ENCODE peak calls at places on chromosomes 5 and 9, in nine cellular contexts. One of them, this sample, is unnamed.

GRCh38 chr9:72646061-72646460 is 124.7 kb downstream of the TMC1 start:
- DNase-seq in astrocyte of the spinal cord: no peak
- DNase-seq in cardiac fibroblast: peak
- DNase-seq in HCT116: no peak
- DNase-seq in breast epithelium: no peak
- DNase-seq in H1: no peak
- DNase-seq in suprapubic skin: no peak
- DNase-seq in fibroblast of villous mesenchyme: no peak
- DNase-seq in AG04450: no peak
- DNase-seq in this sample: no peak

GRCh38 chr9:127682351-127683136 is 24.2 kb upstream of the CFAP157 start:
- DNase-seq in astrocyte of the spinal cord: no peak
- DNase-seq in cardiac fibroblast: no peak
- DNase-seq in HCT116: no peak
- DNase-seq in breast epithelium: no peak
- DNase-seq in H1: no peak
- DNase-seq in suprapubic skin: no peak
- DNase-seq in fibroblast of villous mesenchyme: no peak
- DNase-seq in AG04450: no peak
- DNase-seq in this sample: no peak

GRCh38 chr5:179385892-179386291 is 40.6 kb upstream of the ADAMTS2 start:
- DNase-seq in astrocyte of the spinal cord: no peak
- DNase-seq in cardiac fibroblast: no peak
- DNase-seq in HCT116: no peak
- DNase-seq in breast epithelium: no peak
- DNase-seq in H1: no peak
- DNase-seq in suprapubic skin: peak
- DNase-seq in fibroblast of villous mesenchyme: no peak
- DNase-seq in AG04450: no peak
- DNase-seq in this sample: no peak

GRCh38 chr9:71756753-71757152 is 11.6 kb downstream of the CEMIP2 start:
- DNase-seq in astrocyte of the spinal cord: no peak
- DNase-seq in cardiac fibroblast: no peak
- DNase-seq in HCT116: no peak
- DNase-seq in breast epithelium: no peak
- DNase-seq in H1: no peak
- DNase-seq in suprapubic skin: no peak
- DNase-seq in fibroblast of villous mesenchyme: no peak
- DNase-seq in AG04450: no peak
- DNase-seq in this sample: no peak

GRCh38 chr9:128024761-128025308 is 42.3 kb downstream of the NAIF1 start:
- DNase-seq in astrocyte of the spinal cord: no peak
- DNase-seq in cardiac fibroblast: no peak
- DNase-seq in HCT116: no peak
- DNase-seq in breast epithelium: no peak
- DNase-seq in H1: no peak
- DNase-seq in suprapubic skin: no peak
- DNase-seq in fibroblast of villous mesenchyme: no peak
- DNase-seq in AG04450: no peak
- DNase-seq in this sample: peak

GRCh38 chr5:181039961-181040915 is at the start of gene BTNL9:
- DNase-seq in astrocyte of the spinal cord: no peak
- DNase-seq in cardiac fibroblast: no peak
- DNase-seq in HCT116: no peak
- DNase-seq in breast epithelium: no peak
- DNase-seq in H1: no peak
- DNase-seq in suprapubic skin: no peak
- DNase-seq in fibroblast of villous mesenchyme: no peak
- DNase-seq in AG04450: no peak
- DNase-seq in this sample: no peak

GRCh38 chr9:17627641-17628040 is 48.8 kb downstream of the SH3GL2 start:
- DNase-seq in astrocyte of the spinal cord: peak
- DNase-seq in cardiac fibroblast: no peak
- DNase-seq in HCT116: no peak
- DNase-seq in breast epithelium: no peak
- DNase-seq in H1: no peak
- DNase-seq in suprapubic skin: no peak
- DNase-seq in fibroblast of villous mesenchyme: no peak
- DNase-seq in AG04450: peak
- DNase-seq in this sample: no peak

GRCh38 chr5:141430332-141431113 is at the start of gene PCDHGA12:
- DNase-seq in astrocyte of the spinal cord: peak
- DNase-seq in cardiac fibroblast: peak
- DNase-seq in HCT116: no peak
- DNase-seq in breast epithelium: no peak
- DNase-seq in H1: no peak
- DNase-seq in suprapubic skin: no peak
- DNase-seq in fibroblast of villous mesenchyme: peak
- DNase-seq in AG04450: no peak
- DNase-seq in this sample: peak

GRCh38 chr9:104927216-104927911 is 591 bp downstream of the ABCA1 start:
- DNase-seq in astrocyte of the spinal cord: peak
- DNase-seq in cardiac fibroblast: peak
- DNase-seq in HCT116: no peak
- DNase-seq in breast epithelium: no peak
- DNase-seq in H1: peak
- DNase-seq in suprapubic skin: no peak
- DNase-seq in fibroblast of villous mesenchyme: peak
- DNase-seq in AG04450: no peak
- DNase-seq in this sample: peak

GRCh38 chr5:133421394-133421793 is 190.9 kb downstream of the FSTL4 start:
- DNase-seq in astrocyte of the spinal cord: no peak
- DNase-seq in cardiac fibroblast: peak
- DNase-seq in HCT116: no peak
- DNase-seq in breast epithelium: no peak
- DNase-seq in H1: peak
- DNase-seq in suprapubic skin: no peak
- DNase-seq in fibroblast of villous mesenchyme: peak
- DNase-seq in AG04450: no peak
- DNase-seq in this sample: peak

GRCh38 chr5:176743136-176743827 is 67.1 kb upstream of the UNC5A start:
- DNase-seq in astrocyte of the spinal cord: no peak
- DNase-seq in cardiac fibroblast: no peak
- DNase-seq in HCT116: no peak
- DNase-seq in breast epithelium: no peak
- DNase-seq in H1: peak
- DNase-seq in suprapubic skin: peak
- DNase-seq in fibroblast of villous mesenchyme: no peak
- DNase-seq in AG04450: no peak
- DNase-seq in this sample: no peak

GRCh38 chr9:121075251-121076036 is 689 bp downstream of the CNTRL start:
- DNase-seq in astrocyte of the spinal cord: no peak
- DNase-seq in cardiac fibroblast: peak
- DNase-seq in HCT116: no peak
- DNase-seq in breast epithelium: no peak
- DNase-seq in H1: no peak
- DNase-seq in suprapubic skin: no peak
- DNase-seq in fibroblast of villous mesenchyme: no peak
- DNase-seq in AG04450: no peak
- DNase-seq in this sample: peak

GRCh38 chr9:100033877-100034551 is 64.8 kb downstream of the ERP44 start:
- DNase-seq in astrocyte of the spinal cord: no peak
- DNase-seq in cardiac fibroblast: no peak
- DNase-seq in HCT116: no peak
- DNase-seq in breast epithelium: no peak
- DNase-seq in H1: no peak
- DNase-seq in suprapubic skin: no peak
- DNase-seq in fibroblast of villous mesenchyme: no peak
- DNase-seq in AG04450: no peak
- DNase-seq in this sample: no peak

GRCh38 chr5:134240421-134240962 is 14.6 kb upstream of the PPP2CA start:
- DNase-seq in astrocyte of the spinal cord: peak
- DNase-seq in cardiac fibroblast: peak
- DNase-seq in HCT116: no peak
- DNase-seq in breast epithelium: no peak
- DNase-seq in H1: no peak
- DNase-seq in suprapubic skin: no peak
- DNase-seq in fibroblast of villous mesenchyme: peak
- DNase-seq in AG04450: peak
- DNase-seq in this sample: no peak

GRCh38 chr9:87578625-87579024 is 81.0 kb downstream of the DAPK1 start:
- DNase-seq in astrocyte of the spinal cord: no peak
- DNase-seq in cardiac fibroblast: no peak
- DNase-seq in HCT116: no peak
- DNase-seq in breast epithelium: no peak
- DNase-seq in H1: no peak
- DNase-seq in suprapubic skin: no peak
- DNase-seq in fibroblast of villous mesenchyme: peak
- DNase-seq in AG04450: no peak
- DNase-seq in this sample: peak

GRCh38 chr5:176750144-176750543 is 60.2 kb upstream of the UNC5A start:
- DNase-seq in astrocyte of the spinal cord: no peak
- DNase-seq in cardiac fibroblast: no peak
- DNase-seq in HCT116: no peak
- DNase-seq in breast epithelium: no peak
- DNase-seq in H1: peak
- DNase-seq in suprapubic skin: no peak
- DNase-seq in fibroblast of villous mesenchyme: no peak
- DNase-seq in AG04450: no peak
- DNase-seq in this sample: no peak

GRCh38 chr9:131635285-131635684 is 90.0 kb downstream of the PRRT1B start:
- DNase-seq in astrocyte of the spinal cord: peak
- DNase-seq in cardiac fibroblast: peak
- DNase-seq in HCT116: peak
- DNase-seq in breast epithelium: peak
- DNase-seq in H1: no peak
- DNase-seq in suprapubic skin: peak
- DNase-seq in fibroblast of villous mesenchyme: peak
- DNase-seq in AG04450: peak
- DNase-seq in this sample: no peak

GRCh38 chr9:79686381-79687130 is 114.8 kb downstream of the TLE4 start:
- DNase-seq in astrocyte of the spinal cord: peak
- DNase-seq in cardiac fibroblast: peak
- DNase-seq in HCT116: no peak
- DNase-seq in breast epithelium: peak
- DNase-seq in H1: no peak
- DNase-seq in suprapubic skin: no peak
- DNase-seq in fibroblast of villous mesenchyme: peak
- DNase-seq in AG04450: peak
- DNase-seq in this sample: no peak

DNA sequence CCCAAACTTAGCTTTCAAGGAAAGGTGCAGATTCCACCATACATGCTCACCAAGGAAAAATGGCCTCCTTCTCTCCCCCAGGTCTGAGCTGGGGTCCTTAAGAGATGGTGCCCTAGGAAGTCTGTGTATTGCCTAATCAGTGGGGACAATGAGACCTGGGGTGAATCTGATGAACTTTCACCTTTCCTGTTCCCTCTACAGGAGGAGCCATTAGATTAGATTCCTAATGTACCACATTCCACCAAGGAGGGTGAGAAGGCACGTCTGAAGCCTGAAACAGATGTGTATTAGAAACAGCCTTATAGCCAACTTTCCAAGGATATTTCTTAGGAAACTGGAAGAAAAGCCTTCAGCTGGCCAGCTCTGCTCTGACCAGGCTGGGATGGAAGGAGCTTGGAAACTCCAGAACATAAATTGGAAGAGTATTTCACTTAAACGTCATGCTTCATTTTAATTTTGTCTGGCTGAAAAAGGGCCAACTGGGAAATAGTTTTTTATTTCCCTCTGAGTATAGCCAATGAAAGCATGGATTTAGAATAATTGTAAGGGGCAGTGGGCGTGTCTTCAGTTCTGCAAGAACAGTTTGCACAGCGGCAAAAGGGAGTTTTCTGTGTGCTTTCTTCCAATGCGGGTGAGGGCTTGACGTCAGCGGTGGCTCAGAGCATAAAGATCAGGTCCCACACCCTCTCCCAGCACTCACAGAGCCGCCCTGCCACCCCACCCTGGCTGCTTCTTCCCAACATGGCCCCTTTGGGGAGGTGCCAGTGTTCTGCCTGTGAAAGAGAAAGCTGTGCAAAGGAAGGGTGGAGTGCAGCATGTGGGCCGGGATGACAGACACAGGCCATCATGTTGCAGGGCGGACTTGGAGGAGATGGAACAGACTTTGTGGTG is 210.9 kb downstream of the ESM1 start:
- DNase-seq in astrocyte of the spinal cord: no peak
- DNase-seq in cardiac fibroblast: peak
- DNase-seq in HCT116: no peak
- DNase-seq in breast epithelium: no peak
- DNase-seq in H1: no peak
- DNase-seq in suprapubic skin: peak
- DNase-seq in fibroblast of villous mesenchyme: peak
- DNase-seq in AG04450: no peak
- DNase-seq in this sample: no peak
- H3K4me3 ChIP-seq in astrocyte of the spinal cord: no peak
- H3K4me3 ChIP-seq in cardiac fibroblast: no peak
- H3K4me3 ChIP-seq in HCT116: no peak
- H3K4me3 ChIP-seq in breast epithelium: no peak
- H3K4me3 ChIP-seq in H1: no peak
- H3K4me3 ChIP-seq in suprapubic skin: no peak
- H3K4me3 ChIP-seq in fibroblast of villous mesenchyme: no peak
- H3K4me3 ChIP-seq in AG04450: no peak
- H3K4me3 ChIP-seq in this sample: no peak

DNA sequence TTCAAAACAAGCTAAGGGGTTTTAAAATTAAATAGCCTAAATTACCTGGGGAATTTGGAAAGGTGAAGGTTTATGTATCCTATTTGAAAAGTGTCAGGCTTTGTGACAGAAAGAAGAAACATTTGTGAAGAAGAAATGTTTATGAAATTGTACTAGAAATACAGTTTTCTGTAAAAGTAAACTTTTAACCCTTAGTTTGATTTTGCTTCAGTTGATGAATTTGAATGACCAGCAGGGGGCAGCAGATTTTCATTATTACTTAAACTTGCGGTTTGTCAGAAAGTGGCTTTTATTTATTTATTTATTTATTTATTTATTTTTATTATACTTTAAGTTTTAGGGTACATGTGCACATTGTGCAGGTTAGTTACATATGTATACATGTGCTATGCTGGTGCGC is 58.1 kb downstream of the NNT start:
- DNase-seq in astrocyte of the spinal cord: peak
- DNase-seq in cardiac fibroblast: peak
- DNase-seq in HCT116: peak
- DNase-seq in breast epithelium: no peak
- DNase-seq in H1: peak
- DNase-seq in suprapubic skin: no peak
- DNase-seq in fibroblast of villous mesenchyme: peak
- DNase-seq in AG04450: no peak
- DNase-seq in this sample: peak
- TF ChIP-seq CTCF in astrocyte of the spinal cord: peak
- TF ChIP-seq CTCF in cardiac fibroblast: peak
- TF ChIP-seq CTCF in HCT116: peak
- TF ChIP-seq CTCF in breast epithelium: peak
- TF ChIP-seq CTCF in H1: no peak
- TF ChIP-seq CTCF in suprapubic skin: peak
- TF ChIP-seq CTCF in fibroblast of villous mesenchyme: peak
- TF ChIP-seq CTCF in AG04450: peak
- TF ChIP-seq CTCF in this sample: peak

GRCh38 chr5:75052461-75053285 is at the start of gene GCNT4:
- DNase-seq in astrocyte of the spinal cord: peak
- DNase-seq in cardiac fibroblast: peak
- DNase-seq in HCT116: no peak
- DNase-seq in breast epithelium: no peak
- DNase-seq in H1: peak
- DNase-seq in suprapubic skin: no peak
- DNase-seq in fibroblast of villous mesenchyme: peak
- DNase-seq in AG04450: no peak
- DNase-seq in this sample: peak
- H3K4me3 ChIP-seq in astrocyte of the spinal cord: peak
- H3K4me3 ChIP-seq in cardiac fibroblast: peak
- H3K4me3 ChIP-seq in HCT116: peak
- H3K4me3 ChIP-seq in breast epithelium: peak
- H3K4me3 ChIP-seq in H1: peak
- H3K4me3 ChIP-seq in suprapubic skin: peak
- H3K4me3 ChIP-seq in fibroblast of villous mesenchyme: peak
- H3K4me3 ChIP-seq in AG04450: peak
- H3K4me3 ChIP-seq in this sample: peak

GRCh38 chr5:40736103-40736875 is 19.5 kb downstream of the TTC33 start:
- DNase-seq in astrocyte of the spinal cord: peak
- DNase-seq in cardiac fibroblast: peak
- DNase-seq in HCT116: peak
- DNase-seq in breast epithelium: no peak
- DNase-seq in H1: no peak
- DNase-seq in suprapubic skin: no peak
- DNase-seq in fibroblast of villous mesenchyme: peak
- DNase-seq in AG04450: no peak
- DNase-seq in this sample: peak
- TF ChIP-seq CTCF in astrocyte of the spinal cord: peak
- TF ChIP-seq CTCF in cardiac fibroblast: peak
- TF ChIP-seq CTCF in HCT116: peak
- TF ChIP-seq CTCF in breast epithelium: peak
- TF ChIP-seq CTCF in H1: no peak
- TF ChIP-seq CTCF in suprapubic skin: peak
- TF ChIP-seq CTCF in fibroblast of villous mesenchyme: peak
- TF ChIP-seq CTCF in AG04450: peak
- TF ChIP-seq CTCF in this sample: peak

This sample was measured in GM12865.